ENCODE peak calls at places on chromosomes 16 and 17, in nine cellular contexts. J is pancreas, S is ovary, Y is thoracic aorta, F is astrocyte, H is uterus, X is cardiac fibroblast, Z is IMR-90, L is endodermal cell. B is an unnamed sample.

GRCh38 chr17:27242951-27243350 is 51.0 kb upstream of the WSB1 start:
- DNase-seq in J (no peak), S (no peak), Y (no peak), F (no peak), H (no peak), X (no peak), Z (no peak), L (no peak), B (no peak)

GRCh38 chr17:32958418-32958817 is 30.5 kb downstream of the TMEM98 start:
- DNase-seq in J (no peak), S (no peak), Y (no peak), F (no peak), H (no peak), X (no peak), Z (no peak), L (no peak), B (peak)

GRCh38 chr17:62675701-62676100 is 48.2 kb downstream of the MRC2 start:
- DNase-seq in J (no peak), S (no peak), Y (no peak), F (no peak), H (no peak), X (no peak), Z (no peak), L (peak), B (no peak)

GRCh38 chr16:77963185-77964044 is 58.9 kb upstream of the CLEC3A start:
- DNase-seq in J (no peak), S (no peak), Y (no peak), F (peak), H (no peak), X (no peak), Z (no peak), L (peak), B (no peak)

GRCh38 chr16:11356573-11357331 is 11.5 kb downstream of the RMI2 start:
- DNase-seq in J (peak), S (peak), Y (no peak), F (no peak), H (peak), X (peak), Z (peak), L (peak), B (peak)

GRCh38 chr17:10295728-10296343 is 77.0 kb downstream of the MYH13 start:
- DNase-seq in J (no peak), S (no peak), Y (no peak), F (no peak), H (peak), X (peak), Z (peak), L (peak), B (peak)

GRCh38 chr17:13415877-13416416 is 185.8 kb downstream of the HS3ST3A1 start:
- DNase-seq in J (no peak), S (no peak), Y (no peak), F (peak), H (no peak), X (peak), Z (peak), L (no peak), B (peak)

GRCh38 chr17:62614142-62614541 is 13.3 kb upstream of the MRC2 start:
- DNase-seq in J (no peak), S (no peak), Y (no peak), F (peak), H (no peak), X (peak), Z (peak), L (no peak), B (peak)

GRCh38 chr17:32267690-32268205 is 2.1 kb downstream of the RHBDL3 start:
- DNase-seq in J (no peak), S (no peak), Y (no peak), F (no peak), H (no peak), X (no peak), Z (no peak), L (peak), B (no peak)

GRCh38 chr16:49343291-49343690 is 30.3 kb upstream of the C16orf78 start:
- DNase-seq in J (no peak), S (no peak), Y (no peak), F (no peak), H (no peak), X (no peak), Z (no peak), L (no peak), B (no peak)

GRCh38 chr17:29177871-29178749 is 2.1 kb downstream of the MYO18A start:
- DNase-seq in J (no peak), S (no peak), Y (no peak), F (no peak), H (peak), X (peak), Z (no peak), L (peak), B (no peak)

GRCh38 chr16:65119905-65120341 is 1.9 kb downstream of the CDH11 start:
- DNase-seq in J (no peak), S (peak), Y (no peak), F (peak), H (peak), X (peak), Z (peak), L (peak), B (peak)

GRCh38 chr16:88941051-88941932 is 35.7 kb downstream of the CBFA2T3 start:
- DNase-seq in J (peak), S (no peak), Y (no peak), F (no peak), H (no peak), X (no peak), Z (no peak), L (peak), B (no peak)

GRCh38 chr16:19136549-19137196 is 22.9 kb downstream of the ITPRIPL2 start:
- DNase-seq in J (no peak), S (no peak), Y (no peak), F (no peak), H (no peak), X (peak), Z (peak), L (no peak), B (peak)

GRCh38 chr17:72972263-72972951 is 120.1 kb downstream of the SLC39A11 start:
- DNase-seq in J (no peak), S (no peak), Y (no peak), F (no peak), H (no peak), X (no peak), Z (no peak), L (peak), B (no peak)

GRCh38 chr16:58063377-58064076 is 38.0 kb downstream of the MMP15 start:
- DNase-seq in J (no peak), S (no peak), Y (no peak), F (no peak), H (no peak), X (no peak), Z (no peak), L (peak), B (no peak)

GRCh38 chr17:8176197-8176940 is at the start of gene TMEM107:
- DNase-seq in J (peak), S (peak), Y (no peak), F (peak), H (peak), X (peak), Z (peak), L (peak), B (peak)

GRCh38 chr16:25192096-25192495 is 24.7 kb upstream of the AQP8 start:
- DNase-seq in J (no peak), S (no peak), Y (no peak), F (peak), H (no peak), X (no peak), Z (peak), L (no peak), B (peak)

GRCh38 chr16:88510091-88510719 is 57.1 kb downstream of the ZFPM1 start:
- DNase-seq in J (no peak), S (no peak), Y (no peak), F (no peak), H (no peak), X (no peak), Z (no peak), L (no peak), B (no peak)

GRCh38 chr16:1026784-1027415 is 45.3 kb downstream of the SOX8 start:
- DNase-seq in J (no peak), S (no peak), Y (no peak), F (no peak), H (no peak), X (no peak), Z (no peak), L (no peak), B (no peak)

GRCh38 chr17:50464736-50465135 is 3.9 kb downstream of the CHAD start:
- DNase-seq in J (no peak), S (no peak), Y (no peak), F (no peak), H (no peak), X (no peak), Z (no peak), L (no peak), B (no peak)

GRCh38 chr16:67562526-67562917 is at the start of gene CTCF:
- DNase-seq in J (peak), S (peak), Y (no peak), F (peak), H (peak), X (peak), Z (peak), L (no peak), B (peak)

GRCh38 chr16:85570213-85570734 is 42.8 kb upstream of the GSE1 start:
- DNase-seq in J (no peak), S (no peak), Y (no peak), F (no peak), H (no peak), X (no peak), Z (no peak), L (no peak), B (no peak)

GRCh38 chr16:88378836-88379693 is 3.7 kb upstream of the ZNF469 start:
- DNase-seq in J (peak), S (no peak), Y (no peak), F (no peak), H (no peak), X (no peak), Z (peak), L (no peak), B (no peak)

GRCh38 chr16:51035711-51036110 is 115.4 kb downstream of the SALL1 start:
- DNase-seq in J (no peak), S (no peak), Y (no peak), F (no peak), H (no peak), X (no peak), Z (no peak), L (no peak), B (no peak)

GRCh38 chr16:11315499-11315898 is 29.8 kb upstream of the RMI2 start:
- DNase-seq in J (no peak), S (peak), Y (no peak), F (peak), H (no peak), X (peak), Z (peak), L (peak), B (no peak)

GRCh38 chr16:84585886-84586285 is 32.0 kb downstream of the COTL1 start:
- DNase-seq in J (no peak), S (no peak), Y (no peak), F (no peak), H (no peak), X (no peak), Z (no peak), L (peak), B (no peak)

GRCh38 chr17:50114849-50115357 is 15.1 kb downstream of the SAMD14 start:
- DNase-seq in J (no peak), S (no peak), Y (no peak), F (peak), H (no peak), X (peak), Z (peak), L (peak), B (peak)

GRCh38 chr16:26177438-26177837 is 485.7 kb downstream of the HS3ST4 start:
- DNase-seq in J (no peak), S (no peak), Y (no peak), F (no peak), H (no peak), X (no peak), Z (no peak), L (peak), B (no peak)

GRCh38 chr17:50872710-50873424 is 6.7 kb upstream of the TOB1 start:
- DNase-seq in J (no peak), S (no peak), Y (no peak), F (peak), H (no peak), X (peak), Z (peak), L (peak), B (peak)

GRCh38 chr17:6514371-6514770 is 42.0 kb downstream of the PITPNM3 start:
- DNase-seq in J (no peak), S (no peak), Y (no peak), F (no peak), H (no peak), X (no peak), Z (no peak), L (no peak), B (no peak)

GRCh38 chr16:81521141-81521626 is 76.6 kb downstream of the CMIP start:
- DNase-seq in J (no peak), S (no peak), Y (no peak), F (no peak), H (no peak), X (no peak), Z (no peak), L (no peak), B (no peak)

GRCh38 chr17:36923814-36924221 is 13.5 kb upstream of the LHX1 start:
- DNase-seq in J (no peak), S (no peak), Y (no peak), F (peak), H (no peak), X (no peak), Z (no peak), L (peak), B (no peak)

GRCh38 chr16:17685445-17685844 is 214.7 kb upstream of the XYLT1 start:
- DNase-seq in J (no peak), S (no peak), Y (no peak), F (no peak), H (no peak), X (no peak), Z (no peak), L (no peak), B (no peak)

GRCh38 chr17:67125417-67125816 is 81.1 kb downstream of the CACNG1 start:
- DNase-seq in J (no peak), S (no peak), Y (no peak), F (peak), H (no peak), X (no peak), Z (no peak), L (no peak), B (no peak)

GRCh38 chr17:82838386-82839063 is 1.3 kb downstream of the ZNF750 start:
- DNase-seq in J (no peak), S (no peak), Y (no peak), F (no peak), H (peak), X (peak), Z (peak), L (peak), B (peak)

GRCh38 chr16:66278604-66279262 is 87.8 kb upstream of the CDH5 start:
- DNase-seq in J (no peak), S (no peak), Y (no peak), F (no peak), H (no peak), X (no peak), Z (no peak), L (peak), B (no peak)
- TF ChIP-seq CTCF in J (no peak), S (no peak), Y (no peak), F (no peak), H (no peak), X (no peak), Z (no peak), L (peak), B (no peak)

GRCh38 chr16:23134274-23134673 is 15.0 kb downstream of the USP31 start:
- DNase-seq in J (no peak), S (peak), Y (no peak), F (no peak), H (peak), X (peak), Z (no peak), L (no peak), B (peak)
- H3K4me3 ChIP-seq in J (no peak), S (no peak), Y (no peak), F (no peak), H (no peak), X (no peak), Z (no peak), L (peak), B (no peak)

DNA sequence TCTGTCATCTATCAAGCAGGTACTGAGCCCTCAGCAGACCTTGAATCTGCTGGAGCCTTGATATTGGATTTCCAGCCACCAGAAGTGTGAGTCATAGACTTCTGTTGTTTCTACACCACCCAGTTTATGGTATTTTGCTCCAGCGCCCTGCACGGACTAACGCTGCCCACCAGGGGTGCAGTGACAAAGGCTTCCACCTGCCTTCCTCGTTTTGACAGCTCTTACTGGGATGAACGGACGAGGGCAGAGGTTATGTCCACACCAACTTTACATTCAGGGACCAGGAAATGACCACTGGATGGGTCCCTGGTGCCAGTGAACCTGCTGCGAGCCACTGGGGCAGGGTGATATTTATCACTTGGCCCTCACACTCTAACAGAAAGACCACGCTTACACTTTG is 66.6 kb upstream of the CBX4 start:
- DNase-seq in J (no peak), S (no peak), Y (no peak), F (no peak), H (no peak), X (no peak), Z (no peak), L (no peak), B (no peak)
- TF ChIP-seq CTCF in J (no peak), S (no peak), Y (no peak), F (peak), H (no peak), X (peak), Z (no peak), L (peak), B (no peak)

GRCh38 chr17:75817571-75817970 is 26.6 kb downstream of the UNC13D start:
- DNase-seq in J (peak), S (no peak), Y (no peak), F (no peak), H (no peak), X (no peak), Z (no peak), L (no peak), B (no peak)
- H3K4me3 ChIP-seq in J (no peak), S (no peak), Y (no peak), F (no peak), H (no peak), X (no peak), Z (no peak), L (no peak), B (no peak)

DNA sequence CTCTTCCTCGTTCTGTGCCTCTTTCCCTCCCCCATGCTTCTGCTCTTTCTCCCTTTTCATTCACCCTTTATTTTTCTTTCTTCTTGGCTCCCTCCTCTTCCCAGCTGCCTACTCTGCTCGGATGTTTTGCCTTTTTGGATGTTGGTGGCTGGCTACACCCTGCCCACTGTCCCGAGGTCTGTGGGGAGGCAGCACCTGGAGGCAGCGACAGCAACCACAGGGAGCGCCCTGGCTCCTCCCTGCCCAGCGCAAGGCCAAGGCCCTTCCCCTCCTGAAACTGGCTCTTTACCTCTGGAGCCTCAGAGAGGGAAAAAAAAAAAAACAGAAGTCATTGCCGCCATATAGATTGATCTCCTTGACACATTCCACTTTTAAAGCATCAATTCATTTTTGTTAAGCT is 20.1 kb downstream of the CLUAP1 start:
- DNase-seq in J (no peak), S (no peak), Y (no peak), F (no peak), H (peak), X (no peak), Z (no peak), L (peak), B (no peak)
- TF ChIP-seq CTCF in J (no peak), S (no peak), Y (no peak), F (no peak), H (peak), X (no peak), Z (no peak), L (no peak), B (no peak)

DNA sequence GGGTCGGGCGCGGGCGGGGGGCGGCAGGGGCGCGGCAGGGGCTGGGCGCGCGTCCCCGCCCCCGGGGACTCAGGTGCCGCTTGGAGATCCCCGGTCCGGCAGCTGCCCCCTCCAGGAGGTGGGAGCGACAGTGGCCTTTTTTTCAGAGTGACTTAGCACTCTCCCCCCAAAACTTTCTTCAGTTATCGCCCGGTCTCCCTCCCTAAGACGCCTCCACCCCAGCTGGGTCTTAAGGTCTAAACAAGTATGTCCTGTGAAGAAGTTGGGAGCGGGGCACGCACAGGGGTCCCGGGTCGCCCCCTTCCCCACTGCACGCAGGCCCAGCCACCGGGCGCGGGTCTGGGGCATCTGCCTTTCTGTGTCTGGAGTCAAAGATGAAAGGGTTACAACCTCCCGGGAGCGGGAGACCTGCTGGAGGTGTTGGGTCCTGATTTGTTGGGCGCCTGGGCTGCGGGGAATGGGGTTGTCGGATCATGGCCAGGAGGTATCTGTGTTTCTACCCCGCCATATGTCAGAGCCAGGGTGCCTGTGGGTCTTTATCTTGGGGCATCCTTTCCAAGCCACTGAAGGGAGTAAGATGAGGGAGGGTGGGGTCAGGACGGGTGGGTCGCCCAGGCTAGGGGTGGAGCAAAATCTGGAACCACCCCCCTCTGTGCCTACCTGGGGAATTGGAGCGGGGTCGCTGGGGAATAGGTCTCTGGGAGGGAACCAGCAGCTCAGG is 748 bp downstream of the FMNL1 start:
- DNase-seq in J (no peak), S (no peak), Y (no peak), F (no peak), H (no peak), X (no peak), Z (no peak), L (peak), B (no peak)
- H3K4me3 ChIP-seq in J (peak), S (peak), Y (peak), F (no peak), H (peak), X (peak), Z (peak), L (peak), B (peak)

GRCh38 chr17:45719335-45720071 is 64.6 kb upstream of the CRHR1 start:
- DNase-seq in J (no peak), S (no peak), Y (no peak), F (peak), H (no peak), X (peak), Z (peak), L (peak), B (peak)
- TF ChIP-seq CTCF in J (no peak), S (no peak), Y (no peak), F (peak), H (no peak), X (peak), Z (peak), L (peak), B (peak)